ENCODE peak calls at places on chromosome 21, in eight cellular contexts. Y is NCI-H1105 treated with DMSO at 0.1 percent for 48 hours; S is A673; K is foreskin fibroblast; B is neural crest cell; G is GM20000; E is CD8-positive, alpha-beta memory T cell; A is ureter. J is an unnamed sample.
A peak's percentile ranks its signal among the peaks of the same experiment; 100 is the strongest.

GRCh38 chr21:20315044-20315443 is 683.2 kb upstream of the NCAM2 start:
- DNase-seq in E (no peak), G (no peak), Y (no peak), S (no peak), A (no peak), K (no peak), B (no peak), J (no peak)

GRCh38 chr21:45320261-45320990 is 32.7 kb upstream of the POFUT2 start:
- DNase-seq in A (no peak), E (no peak), Y (no peak), K (no peak), S (no peak), B (no peak), G (no peak), J (no peak)

GRCh38 chr21:42250422-42251403 is 31.8 kb downstream of the ABCG1 start:
- DNase-seq in E (no peak), Y (no peak), A (no peak), S (no peak), B (no peak), G (no peak), K (no peak), J (no peak)

GRCh38 chr21:22062472-22063139 is 1064.4 kb downstream of the NCAM2 start:
- DNase-seq in A (no peak), G (no peak), B (no peak), K (no peak), S (no peak), E (no peak), Y (no peak), J (peak; percentile 8)

GRCh38 chr21:29538115-29538514 is 239.4 kb downstream of the BACH1 start:
- DNase-seq in G (no peak), S (no peak), K (peak; percentile 55), B (no peak), E (no peak), A (no peak), Y (no peak), J (no peak)

GRCh38 chr21:25254491-25255174 is 352.6 kb downstream of the MRPL39 start:
- DNase-seq in S (no peak), K (no peak), Y (no peak), B (no peak), G (no peak), A (no peak), E (no peak), J (no peak)

GRCh38 chr21:42063578-42064521 is 7.3 kb upstream of the UMODL1 start:
- DNase-seq in A (no peak), E (peak; percentile 23), S (no peak), K (no peak), G (peak; percentile 58), Y (peak; percentile 49), B (no peak), J (no peak)

GRCh38 chr21:34524671-34525601 is 12.9 kb upstream of the KCNE1 start:
- DNase-seq in K (no peak), E (no peak), Y (no peak), A (no peak), G (no peak), B (no peak), S (no peak), J (no peak)

GRCh38 chr21:20030390-20030789 is 967.8 kb upstream of the NCAM2 start:
- DNase-seq in A (no peak), Y (no peak), K (no peak), B (no peak), G (no peak), S (no peak), E (no peak), J (no peak)

GRCh38 chr21:16590186-16590585 is 860.4 kb downstream of the USP25 start:
- DNase-seq in B (no peak), E (no peak), Y (no peak), K (no peak), G (no peak), S (no peak), A (no peak), J (no peak)

GRCh38 chr21:36150192-36150711 is 6.4 kb upstream of the DOP1B start:
- DNase-seq in K (peak; percentile 51), B (no peak), S (peak; percentile 45), A (no peak), Y (no peak), E (no peak), G (peak; percentile 49), J (no peak)

GRCh38 chr21:29117372-29117955 is 13.0 kb upstream of the MAP3K7CL start:
- DNase-seq in A (no peak), S (peak; percentile 92), E (no peak), B (no peak), Y (no peak), G (peak; percentile 21), K (no peak), J (no peak)

GRCh38 chr21:38341546-38342012 is 84.8 kb downstream of the KCNJ15 start:
- DNase-seq in B (no peak), S (no peak), K (no peak), A (no peak), E (no peak), G (no peak), Y (no peak), J (no peak)

GRCh38 chr21:15495965-15496364 is 233.8 kb upstream of the USP25 start:
- DNase-seq in E (no peak), B (no peak), Y (no peak), A (no peak), G (no peak), S (no peak), K (no peak), J (no peak)

GRCh38 chr21:42080788-42081083 is 9.6 kb downstream of the UMODL1 start:
- DNase-seq in B (no peak), G (no peak), Y (no peak), S (peak; percentile 42), K (peak; percentile 96), A (no peak), E (no peak), J (no peak)

GRCh38 chr21:45570826-45571601 is 28.8 kb upstream of the SLC19A1 start:
- DNase-seq in G (no peak), K (peak; percentile 32), B (no peak), A (peak; percentile 43), E (no peak), Y (no peak), S (no peak), J (no peak)

GRCh38 chr21:33644383-33645074 is 2.2 kb downstream of the ITSN1 start:
- DNase-seq in Y (no peak), K (peak; percentile 62), G (no peak), S (peak; percentile 75), B (no peak), E (no peak), A (no peak), J (no peak)

GRCh38 chr21:15992171-15992570 is 262.4 kb downstream of the USP25 start:
- DNase-seq in B (no peak), A (no peak), K (peak; percentile 87), S (no peak), G (no peak), E (no peak), Y (no peak), J (no peak)

GRCh38 chr21:31251686-31252085 is 92.4 kb downstream of the TIAM1 start:
- DNase-seq in B (no peak), A (no peak), Y (no peak), S (no peak), K (no peak), E (no peak), G (no peak), J (no peak)

GRCh38 chr21:43193651-43194302 is 25.0 kb downstream of the CRYAA start:
- DNase-seq in Y (no peak), S (no peak), B (no peak), K (peak; percentile 69), G (no peak), E (no peak), A (peak; percentile 48), J (no peak)

GRCh38 chr21:28207776-28208175 is 784.9 kb downstream of the LTN1 start:
- DNase-seq in B (no peak), Y (no peak), G (no peak), A (no peak), K (peak; percentile 63), E (no peak), S (peak; percentile 88), J (no peak)

GRCh38 chr21:41958886-41959563 is 5.2 kb upstream of the C2CD2 start:
- DNase-seq in Y (no peak), G (no peak), S (no peak), E (no peak), A (peak; percentile 41), K (no peak), B (no peak), J (no peak)

GRCh38 chr21:38349111-38349746 is 92.4 kb downstream of the KCNJ15 start:
- DNase-seq in B (no peak), Y (peak; percentile 83), S (no peak), K (no peak), E (no peak), A (peak; percentile 24), G (no peak), J (no peak)

GRCh38 chr21:28253378-28253777 is 739.3 kb downstream of the LTN1 start:
- DNase-seq in E (no peak), A (no peak), Y (no peak), G (no peak), S (peak; percentile 9), B (no peak), K (peak; percentile 61), J (no peak)

GRCh38 chr21:39687069-39687468 is 57.9 kb upstream of the IGSF5 start:
- DNase-seq in B (no peak), E (no peak), A (peak; percentile 28), Y (no peak), G (no peak), S (no peak), K (no peak), J (no peak)

GRCh38 chr21:16040601-16041000 is 310.8 kb downstream of the USP25 start:
- DNase-seq in B (no peak), G (no peak), A (no peak), Y (no peak), S (peak; percentile 1), K (peak; percentile 46), E (no peak), J (no peak)

GRCh38 chr21:42781981-42782722 is 97.2 kb downstream of the WDR4 start:
- DNase-seq in B (no peak), S (no peak), A (no peak), K (no peak), Y (no peak), G (no peak), E (no peak), J (peak; percentile 48)

GRCh38 chr21:41817228-41817627 is 50.4 kb upstream of the RIPK4 start:
- DNase-seq in Y (peak; percentile 32), S (peak; percentile 70), G (peak; percentile 89), K (peak; percentile 73), A (no peak), E (no peak), B (peak; percentile 48), J (peak; percentile 91)

GRCh38 chr21:42236014-42236413 is 17.1 kb downstream of the ABCG1 start:
- DNase-seq in S (no peak), G (no peak), Y (no peak), A (no peak), K (no peak), B (no peak), E (no peak), J (no peak)

GRCh38 chr21:39125752-39126485 is 57.3 kb downstream of the PSMG1 start:
- DNase-seq in Y (peak; percentile 71), A (peak; percentile 64), S (peak; percentile 65), B (peak; percentile 21), G (peak; percentile 40), E (no peak), K (peak; percentile 38), J (peak; percentile 55)

GRCh38 chr21:43195131-43196021 is 26.6 kb downstream of the CRYAA start:
- DNase-seq in E (no peak), G (no peak), B (no peak), Y (no peak), A (peak; percentile 41), S (no peak), K (no peak), J (no peak)

GRCh38 chr21:45698493-45698947 is 55.0 kb downstream of the PCBP3 start:
- DNase-seq in E (no peak), B (no peak), K (peak; percentile 95), S (peak; percentile 50), G (no peak), Y (peak; percentile 30), A (no peak), J (no peak)

GRCh38 chr21:45466330-45467220 is 61.6 kb downstream of the COL18A1 start:
- DNase-seq in S (no peak), B (no peak), K (no peak), A (no peak), E (no peak), G (no peak), Y (no peak), J (no peak)

GRCh38 chr21:26844258-26845065 is 747 bp downstream of the ADAMTS1 start:
- DNase-seq in E (no peak), Y (no peak), A (peak; percentile 63), G (no peak), K (no peak), S (peak; percentile 54), B (peak; percentile 40), J (no peak)

J was measured in HuH-7.